ENCODE peak calls at places on chromosomes 11 and 22, in five cellular contexts. D, R, O, L and V are unnamed samples.
A peak's percentile ranks its signal among the peaks of the same experiment; 100 is the strongest.

GRCh38 chr11:118606157-118606843 is 1.1 kb upstream of the PHLDB1 start:
- DNase-seq in L (no peak), D (no peak), R (no peak), O (no peak), V (no peak)

GRCh38 chr11:58762284-58763119 is 30.8 kb upstream of the GLYAT start:
- DNase-seq in R (no peak), O (no peak), L (peak; percentile 96), D (no peak), V (no peak)

GRCh38 chr11:73236879-73237278 is 18.8 kb downstream of the P2RY2 start:
- DNase-seq in R (peak; percentile 39), L (peak; percentile 57), O (no peak), D (peak; percentile 61), V (peak; percentile 63)

GRCh38 chr11:113673566-113674396 is 32.3 kb downstream of the TMPRSS5 start:
- DNase-seq in D (no peak), L (no peak), O (no peak), R (no peak), V (no peak)

GRCh38 chr11:37632748-37633147 is 1034.7 kb upstream of the RAG2 start:
- DNase-seq in O (no peak), R (no peak), L (no peak), D (no peak), V (no peak)

GRCh38 chr11:86577663-86578636 is 94.5 kb downstream of the ME3 start:
- DNase-seq in L (peak; percentile 81), D (no peak), O (no peak), R (peak; percentile 58), V (no peak)

GRCh38 chr11:64744544-64745218 is 739 bp upstream of the RASGRP2 start:
- DNase-seq in D (peak; percentile 74), L (no peak), O (no peak), R (no peak), V (peak; percentile 86)

GRCh38 chr11:110311783-110312578 is 15.6 kb upstream of the RDX start:
- DNase-seq in O (no peak), R (no peak), L (no peak), D (peak; percentile 29), V (no peak)

GRCh38 chr11:79290766-79291165 is 150.1 kb downstream of the TENM4 start:
- DNase-seq in D (no peak), R (no peak), O (no peak), L (no peak), V (no peak)

GRCh38 chr22:39277135-39277607 is 32.4 kb upstream of the PDGFB start:
- DNase-seq in O (no peak), L (no peak), R (no peak), D (no peak), V (no peak)

GRCh38 chr22:32754413-32755041 is 47.0 kb upstream of the TIMP3 start:
- DNase-seq in R (no peak), L (peak; percentile 83), O (no peak), D (no peak), V (no peak)

GRCh38 chr11:57379732-57380131 is 1.2 kb downstream of the PRG3 start:
- DNase-seq in D (no peak), R (no peak), O (no peak), L (no peak), V (no peak)

GRCh38 chr11:127219704-127220103 is 219.1 kb upstream of the KIRREL3 start:
- DNase-seq in R (no peak), L (no peak), D (no peak), O (no peak), V (no peak)

GRCh38 chr11:14364322-14364721 is 5.3 kb upstream of the RRAS2 start:
- DNase-seq in R (no peak), D (no peak), O (no peak), L (no peak), V (no peak)

GRCh38 chr11:64466115-64466718 is 107.3 kb downstream of the RPS6KA4 start:
- DNase-seq in L (no peak), O (no peak), R (no peak), D (no peak), V (no peak)

GRCh38 chr11:120185678-120186407 is 25.0 kb upstream of the OAF start:
- DNase-seq in L (no peak), R (no peak), D (no peak), O (no peak), V (peak; percentile 53)

GRCh38 chr22:32803020-32803758 is 1.7 kb downstream of the TIMP3 start:
- DNase-seq in O (no peak), L (no peak), R (no peak), D (no peak), V (no peak)

GRCh38 chr11:35321111-35321510 is 98.2 kb downstream of the SLC1A2 start:
- DNase-seq in O (no peak), L (no peak), D (no peak), R (no peak), V (no peak)

GRCh38 chr22:46237453-46238158 is 12.5 kb downstream of the CDPF1 start:
- DNase-seq in D (no peak), L (no peak), R (no peak), O (no peak), V (no peak)

GRCh38 chr11:96307748-96308133 is 35.3 kb downstream of the MAML2 start:
- DNase-seq in L (no peak), D (no peak), R (peak; percentile 84), O (no peak), V (no peak)

GRCh38 chr22:42610211-42610610 is 4.5 kb downstream of the POLDIP3 start:
- DNase-seq in L (no peak), O (no peak), R (no peak), D (no peak), V (no peak)

GRCh38 chr11:36231300-36231699 is 57.9 kb downstream of the COMMD9 start:
- DNase-seq in L (no peak), O (no peak), R (no peak), D (no peak), V (peak; percentile 74)

GRCh38 chr22:39434243-39434653 is 22.6 kb upstream of the MGAT3 start:
- DNase-seq in L (no peak), D (no peak), O (no peak), R (no peak), V (no peak)

GRCh38 chr11:85682330-85683305 is 3.4 kb downstream of the CCDC89 start:
- DNase-seq in R (no peak), O (no peak), D (peak; percentile 40), L (no peak), V (peak; percentile 81)

GRCh38 chr22:45092644-45093043 is 71.1 kb upstream of the NUP50 start:
- DNase-seq in R (no peak), O (no peak), D (no peak), L (no peak), V (no peak)

GRCh38 chr22:45097061-45097460 is 66.7 kb upstream of the NUP50 start:
- DNase-seq in L (no peak), D (no peak), O (no peak), R (no peak), V (no peak)

GRCh38 chr22:45094081-45094720 is 69.5 kb upstream of the NUP50 start:
- DNase-seq in O (no peak), R (no peak), L (no peak), D (no peak), V (peak; percentile 8)

GRCh38 chr22:45096256-45096907 is 67.3 kb upstream of the NUP50 start:
- DNase-seq in D (peak; percentile 58), R (peak; percentile 47), O (no peak), L (peak; percentile 37), V (peak; percentile 87)

GRCh38 chr22:45094826-45095225 is 68.9 kb upstream of the NUP50 start:
- DNase-seq in R (no peak), L (no peak), D (no peak), O (no peak), V (no peak)
- TF ChIP-seq ZBTB33 in R (no peak), L (no peak), D (no peak), O (no peak), V (no peak)

DNA sequence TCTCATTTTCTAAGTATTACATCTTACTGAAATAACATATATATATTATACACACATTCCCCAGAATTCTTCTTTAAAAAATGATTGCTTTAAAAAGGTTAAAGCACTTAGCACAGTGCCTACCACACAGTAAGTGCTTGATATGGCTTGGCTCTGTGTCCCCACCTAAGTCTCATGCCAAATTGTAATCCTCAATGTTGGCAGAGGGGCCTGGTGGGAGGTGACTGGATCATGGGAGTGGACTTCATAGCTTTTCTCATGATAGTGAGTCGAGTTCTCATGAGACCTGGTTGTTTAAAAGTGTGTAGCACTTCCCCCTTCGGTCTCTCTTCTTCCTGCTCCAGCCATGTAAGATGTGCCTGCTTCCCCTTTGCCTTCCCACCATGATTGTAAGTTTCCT is 6.2 kb downstream of the CRYAB start:
- DNase-seq in R (no peak), O (no peak), L (no peak), D (no peak), V (no peak)
- TF ChIP-seq ZBTB33 in R (no peak), O (no peak), L (no peak), D (no peak), V (no peak)

DNA sequence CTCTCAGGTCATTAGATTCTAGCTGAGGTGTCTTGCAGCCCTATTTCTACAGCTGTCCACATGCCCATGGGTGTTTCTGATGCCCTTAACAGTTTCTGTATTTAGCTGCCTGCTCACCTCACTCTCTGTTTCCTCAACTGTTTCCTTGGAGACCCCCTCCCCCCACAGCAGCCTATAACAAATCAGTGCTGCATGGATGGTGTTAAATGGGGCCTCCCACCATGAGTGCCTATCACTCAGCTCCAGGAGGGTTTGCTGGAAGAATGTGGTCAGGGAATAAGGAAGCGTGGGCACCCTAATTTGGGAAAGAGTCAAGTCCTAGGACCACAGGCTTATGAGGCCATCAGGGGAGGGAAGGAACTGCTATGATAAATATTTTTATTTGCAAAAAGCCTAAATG is 8.6 kb downstream of the KLHL35 start:
- DNase-seq in L (no peak), R (no peak), D (no peak), O (no peak), V (no peak)
- TF ChIP-seq ZBTB33 in L (no peak), R (no peak), D (no peak), O (no peak), V (no peak)

GRCh38 chr22:37973271-37974170 is 10.8 kb downstream of the SOX10 start:
- DNase-seq in R (no peak), L (no peak), D (no peak), O (no peak), V (no peak)
- TF ChIP-seq ZBTB33 in R (no peak), L (no peak), D (no peak), O (no peak), V (no peak)

GRCh38 chr11:19918302-19919049 is 205.8 kb downstream of the NAV2 start:
- DNase-seq in R (no peak), O (no peak), L (no peak), D (no peak), V (no peak)
- TF ChIP-seq ZBTB33 in R (no peak), O (no peak), L (no peak), D (no peak), V (no peak)